ENCODE peak calls at places on chromosomes 12 and 14, in ten cellular contexts. One of them, this sample, is unnamed. For H3K36me3 and H3K9me3, the result is how much of the 10 kb centered on the place peaks cover.

GRCh38 chr14:98503086-98503815 is 768.7 kb downstream of the BCL11B start:
- DNase-seq in naive thymus-derived CD4-positive, alpha-beta T cell: no peak
- DNase-seq in testis: no peak
- DNase-seq in CD4-positive, alpha-beta memory T cell: no peak
- DNase-seq in body of pancreas: no peak
- DNase-seq in tibial artery: no peak
- DNase-seq in small intestine: no peak
- DNase-seq in ovary: no peak
- DNase-seq in vagina: no peak
- DNase-seq in neuronal stem cell: no peak
- DNase-seq in this sample: no peak

GRCh38 chr12:68587448-68587873 is 23.2 kb upstream of the RAP1B start:
- DNase-seq in naive thymus-derived CD4-positive, alpha-beta T cell: peak
- DNase-seq in testis: no peak
- DNase-seq in CD4-positive, alpha-beta memory T cell: no peak
- DNase-seq in body of pancreas: no peak
- DNase-seq in tibial artery: no peak
- DNase-seq in small intestine: peak
- DNase-seq in ovary: no peak
- DNase-seq in vagina: no peak
- DNase-seq in neuronal stem cell: no peak
- DNase-seq in this sample: no peak

GRCh38 chr12:92719674-92720073 is 16.9 kb downstream of the PLEKHG7 start:
- DNase-seq in naive thymus-derived CD4-positive, alpha-beta T cell: no peak
- DNase-seq in testis: no peak
- DNase-seq in CD4-positive, alpha-beta memory T cell: no peak
- DNase-seq in body of pancreas: no peak
- DNase-seq in tibial artery: no peak
- DNase-seq in small intestine: no peak
- DNase-seq in ovary: no peak
- DNase-seq in vagina: no peak
- DNase-seq in neuronal stem cell: no peak
- DNase-seq in this sample: no peak

GRCh38 chr12:90574676-90575075 is 380.3 kb downstream of the CCER1 start:
- DNase-seq in naive thymus-derived CD4-positive, alpha-beta T cell: no peak
- DNase-seq in testis: no peak
- DNase-seq in CD4-positive, alpha-beta memory T cell: no peak
- DNase-seq in body of pancreas: no peak
- DNase-seq in tibial artery: no peak
- DNase-seq in small intestine: no peak
- DNase-seq in ovary: no peak
- DNase-seq in vagina: no peak
- DNase-seq in neuronal stem cell: no peak
- DNase-seq in this sample: no peak

GRCh38 chr14:33714527-33715222 is 236.2 kb downstream of the EGLN3 start:
- DNase-seq in naive thymus-derived CD4-positive, alpha-beta T cell: no peak
- DNase-seq in testis: no peak
- DNase-seq in CD4-positive, alpha-beta memory T cell: no peak
- DNase-seq in body of pancreas: no peak
- DNase-seq in tibial artery: no peak
- DNase-seq in small intestine: peak
- DNase-seq in ovary: no peak
- DNase-seq in vagina: no peak
- DNase-seq in neuronal stem cell: no peak
- DNase-seq in this sample: peak

GRCh38 chr14:63468273-63468672 is 74.9 kb downstream of the PPP2R5E start:
- DNase-seq in naive thymus-derived CD4-positive, alpha-beta T cell: no peak
- DNase-seq in testis: no peak
- DNase-seq in CD4-positive, alpha-beta memory T cell: no peak
- DNase-seq in body of pancreas: no peak
- DNase-seq in tibial artery: no peak
- DNase-seq in small intestine: no peak
- DNase-seq in ovary: no peak
- DNase-seq in vagina: no peak
- DNase-seq in neuronal stem cell: no peak
- DNase-seq in this sample: no peak

GRCh38 chr12:118035194-118036041 is 18.9 kb downstream of the RFC5 start:
- DNase-seq in naive thymus-derived CD4-positive, alpha-beta T cell: no peak
- DNase-seq in testis: no peak
- DNase-seq in CD4-positive, alpha-beta memory T cell: no peak
- DNase-seq in body of pancreas: no peak
- DNase-seq in tibial artery: no peak
- DNase-seq in small intestine: peak
- DNase-seq in ovary: no peak
- DNase-seq in vagina: no peak
- DNase-seq in neuronal stem cell: no peak
- DNase-seq in this sample: no peak

GRCh38 chr14:96167224-96168148 is 37.2 kb upstream of the BDKRB2 start:
- DNase-seq in naive thymus-derived CD4-positive, alpha-beta T cell: no peak
- DNase-seq in testis: no peak
- DNase-seq in CD4-positive, alpha-beta memory T cell: no peak
- DNase-seq in body of pancreas: no peak
- DNase-seq in tibial artery: no peak
- DNase-seq in small intestine: peak
- DNase-seq in ovary: no peak
- DNase-seq in vagina: peak
- DNase-seq in neuronal stem cell: no peak
- DNase-seq in this sample: no peak

GRCh38 chr12:95838125-95838524 is 20.6 kb upstream of the SNRPF start:
- DNase-seq in naive thymus-derived CD4-positive, alpha-beta T cell: no peak
- DNase-seq in testis: no peak
- DNase-seq in CD4-positive, alpha-beta memory T cell: no peak
- DNase-seq in body of pancreas: no peak
- DNase-seq in tibial artery: no peak
- DNase-seq in small intestine: peak
- DNase-seq in ovary: no peak
- DNase-seq in vagina: no peak
- DNase-seq in neuronal stem cell: no peak
- DNase-seq in this sample: peak

GRCh38 chr12:109840349-109841073 is 7.3 kb upstream of the TRPV4 start:
- DNase-seq in naive thymus-derived CD4-positive, alpha-beta T cell: no peak
- DNase-seq in testis: no peak
- DNase-seq in CD4-positive, alpha-beta memory T cell: no peak
- DNase-seq in body of pancreas: no peak
- DNase-seq in tibial artery: no peak
- DNase-seq in small intestine: no peak
- DNase-seq in ovary: no peak
- DNase-seq in vagina: no peak
- DNase-seq in neuronal stem cell: no peak
- DNase-seq in this sample: peak

GRCh38 chr12:67357726-67358125 is 88.6 kb downstream of the CAND1 start:
- DNase-seq in naive thymus-derived CD4-positive, alpha-beta T cell: no peak
- DNase-seq in testis: no peak
- DNase-seq in CD4-positive, alpha-beta memory T cell: no peak
- DNase-seq in body of pancreas: no peak
- DNase-seq in tibial artery: no peak
- DNase-seq in small intestine: no peak
- DNase-seq in ovary: no peak
- DNase-seq in vagina: no peak
- DNase-seq in neuronal stem cell: no peak
- DNase-seq in this sample: no peak

GRCh38 chr12:42590324-42590934 is 883 bp upstream of the PRICKLE1 start:
- DNase-seq in naive thymus-derived CD4-positive, alpha-beta T cell: peak
- DNase-seq in testis: peak
- DNase-seq in CD4-positive, alpha-beta memory T cell: no peak
- DNase-seq in body of pancreas: peak
- DNase-seq in tibial artery: peak
- DNase-seq in small intestine: peak
- DNase-seq in ovary: peak
- DNase-seq in vagina: no peak
- DNase-seq in neuronal stem cell: peak
- DNase-seq in this sample: peak

GRCh38 chr12:108802666-108803036 is 54.7 kb downstream of the SSH1 start:
- DNase-seq in naive thymus-derived CD4-positive, alpha-beta T cell: no peak
- DNase-seq in testis: no peak
- DNase-seq in CD4-positive, alpha-beta memory T cell: no peak
- DNase-seq in body of pancreas: no peak
- DNase-seq in tibial artery: no peak
- DNase-seq in small intestine: no peak
- DNase-seq in ovary: no peak
- DNase-seq in vagina: no peak
- DNase-seq in neuronal stem cell: no peak
- DNase-seq in this sample: no peak

GRCh38 chr14:23703027-23703426 is 66.9 kb downstream of the DHRS2 start:
- DNase-seq in naive thymus-derived CD4-positive, alpha-beta T cell: no peak
- DNase-seq in testis: no peak
- DNase-seq in CD4-positive, alpha-beta memory T cell: no peak
- DNase-seq in body of pancreas: no peak
- DNase-seq in tibial artery: no peak
- DNase-seq in small intestine: no peak
- DNase-seq in ovary: no peak
- DNase-seq in vagina: no peak
- DNase-seq in neuronal stem cell: no peak
- DNase-seq in this sample: no peak

GRCh38 chr12:112375105-112375504 is 7.1 kb downstream of the HECTD4 start:
- DNase-seq in naive thymus-derived CD4-positive, alpha-beta T cell: no peak
- DNase-seq in testis: no peak
- DNase-seq in CD4-positive, alpha-beta memory T cell: no peak
- DNase-seq in body of pancreas: no peak
- DNase-seq in tibial artery: no peak
- DNase-seq in small intestine: no peak
- DNase-seq in ovary: no peak
- DNase-seq in vagina: no peak
- DNase-seq in neuronal stem cell: no peak
- DNase-seq in this sample: no peak

GRCh38 chr12:26528943-26529342 is 304.1 kb downstream of the ITPR2 start:
- DNase-seq in naive thymus-derived CD4-positive, alpha-beta T cell: no peak
- DNase-seq in testis: no peak
- DNase-seq in CD4-positive, alpha-beta memory T cell: no peak
- DNase-seq in body of pancreas: no peak
- DNase-seq in tibial artery: no peak
- DNase-seq in small intestine: no peak
- DNase-seq in ovary: no peak
- DNase-seq in vagina: no peak
- DNase-seq in neuronal stem cell: no peak
- DNase-seq in this sample: peak

DNA sequence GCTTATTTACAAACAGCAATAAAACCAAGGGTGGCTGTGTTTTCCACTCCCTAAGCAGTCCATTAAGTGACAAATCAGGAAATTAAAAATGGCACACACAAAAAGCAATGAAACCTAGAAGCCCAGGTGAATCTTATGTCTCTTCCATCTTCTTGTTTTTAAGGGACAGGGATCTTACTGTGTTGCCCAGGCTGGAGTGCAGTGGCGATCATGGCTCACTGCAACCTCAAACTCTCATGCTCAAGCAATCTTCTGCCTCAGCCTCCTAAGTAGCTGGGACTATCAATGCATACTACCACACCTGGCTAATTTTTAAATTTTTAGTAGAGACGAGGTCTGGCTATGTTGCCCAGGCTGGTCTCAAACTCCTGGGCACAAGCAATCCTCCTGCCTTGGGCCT is 52.4 kb upstream of the CERS5 start:
- DNase-seq in naive thymus-derived CD4-positive, alpha-beta T cell: no peak
- DNase-seq in testis: no peak
- DNase-seq in CD4-positive, alpha-beta memory T cell: no peak
- DNase-seq in body of pancreas: no peak
- DNase-seq in tibial artery: no peak
- DNase-seq in small intestine: no peak
- DNase-seq in ovary: no peak
- DNase-seq in vagina: no peak
- DNase-seq in neuronal stem cell: no peak
- DNase-seq in this sample: no peak
- H3K4me3 ChIP-seq in naive thymus-derived CD4-positive, alpha-beta T cell: no peak
- H3K4me3 ChIP-seq in testis: no peak
- H3K4me3 ChIP-seq in CD4-positive, alpha-beta memory T cell: no peak
- H3K4me3 ChIP-seq in body of pancreas: no peak
- H3K4me3 ChIP-seq in tibial artery: peak
- H3K4me3 ChIP-seq in small intestine: no peak
- H3K4me3 ChIP-seq in ovary: peak
- H3K4me3 ChIP-seq in vagina: peak
- H3K4me3 ChIP-seq in neuronal stem cell: no peak
- H3K4me3 ChIP-seq in this sample: no peak

DNA sequence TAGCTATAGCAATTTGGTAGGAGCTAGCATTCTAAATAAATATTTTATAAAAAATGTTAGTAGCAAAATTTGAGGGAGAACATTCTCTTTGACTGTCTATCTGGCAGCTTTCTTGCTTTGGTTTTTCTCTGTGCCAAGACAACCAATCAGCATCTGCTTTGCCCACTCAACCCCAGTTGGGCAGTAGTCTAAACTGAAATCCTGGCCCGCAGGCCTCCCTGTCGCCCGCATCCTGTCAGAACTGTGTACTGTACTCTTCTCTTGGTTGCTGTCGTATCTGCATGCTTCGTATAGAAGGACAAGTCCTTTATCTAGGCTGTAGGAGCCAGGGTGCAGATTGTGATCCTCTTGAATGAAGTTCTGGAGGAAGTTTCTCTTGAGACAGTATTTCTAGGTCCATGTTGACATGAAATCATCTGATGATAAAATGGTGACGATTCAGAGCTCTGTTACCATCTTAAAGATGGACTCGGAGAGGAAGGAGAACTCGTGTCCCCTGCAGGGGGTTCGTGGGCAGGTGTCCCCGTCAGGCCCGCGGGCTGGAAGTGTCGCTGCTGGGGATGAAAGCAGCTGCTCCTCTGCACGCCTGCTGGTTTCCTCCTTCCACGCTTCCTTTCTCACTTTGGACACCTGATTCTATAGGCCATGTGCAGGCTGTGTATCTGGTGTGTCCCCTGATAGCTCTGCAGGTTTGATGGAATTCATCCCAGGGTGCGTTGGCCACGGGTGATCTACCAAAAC is 34.6 kb downstream of the XRCC3 start:
- DNase-seq in naive thymus-derived CD4-positive, alpha-beta T cell: no peak
- DNase-seq in testis: no peak
- DNase-seq in CD4-positive, alpha-beta memory T cell: no peak
- DNase-seq in body of pancreas: no peak
- DNase-seq in tibial artery: no peak
- DNase-seq in small intestine: no peak
- DNase-seq in ovary: no peak
- DNase-seq in vagina: no peak
- DNase-seq in neuronal stem cell: no peak
- DNase-seq in this sample: no peak
- H3K36me3 ChIP-seq in naive thymus-derived CD4-positive, alpha-beta T cell: under half
- H3K36me3 ChIP-seq in testis: under half
- H3K36me3 ChIP-seq in CD4-positive, alpha-beta memory T cell: half or more
- H3K36me3 ChIP-seq in body of pancreas: under half
- H3K36me3 ChIP-seq in tibial artery: half or more
- H3K36me3 ChIP-seq in small intestine: under half
- H3K36me3 ChIP-seq in ovary: under half
- H3K36me3 ChIP-seq in vagina: under half
- H3K36me3 ChIP-seq in neuronal stem cell: half or more
- H3K36me3 ChIP-seq in this sample: half or more

GRCh38 chr14:60915781-60916180 is 65.1 kb downstream of the TRMT5 start:
- DNase-seq in naive thymus-derived CD4-positive, alpha-beta T cell: no peak
- DNase-seq in testis: no peak
- DNase-seq in CD4-positive, alpha-beta memory T cell: no peak
- DNase-seq in body of pancreas: no peak
- DNase-seq in tibial artery: no peak
- DNase-seq in small intestine: no peak
- DNase-seq in ovary: no peak
- DNase-seq in vagina: no peak
- DNase-seq in neuronal stem cell: no peak
- DNase-seq in this sample: no peak
- H3K9me3 ChIP-seq in naive thymus-derived CD4-positive, alpha-beta T cell: under half
- H3K9me3 ChIP-seq in testis: under half
- H3K9me3 ChIP-seq in CD4-positive, alpha-beta memory T cell: under half
- H3K9me3 ChIP-seq in body of pancreas: under half
- H3K9me3 ChIP-seq in tibial artery: under half
- H3K9me3 ChIP-seq in small intestine: under half
- H3K9me3 ChIP-seq in ovary: under half
- H3K9me3 ChIP-seq in vagina: under half
- H3K9me3 ChIP-seq in neuronal stem cell: under half
- H3K9me3 ChIP-seq in this sample: under half

GRCh38 chr12:6791931-6792520 is 2.7 kb downstream of the CD4 start:
- DNase-seq in naive thymus-derived CD4-positive, alpha-beta T cell: no peak
- DNase-seq in testis: no peak
- DNase-seq in CD4-positive, alpha-beta memory T cell: no peak
- DNase-seq in body of pancreas: no peak
- DNase-seq in tibial artery: no peak
- DNase-seq in small intestine: no peak
- DNase-seq in ovary: no peak
- DNase-seq in vagina: no peak
- DNase-seq in neuronal stem cell: no peak
- DNase-seq in this sample: no peak
- H3K4me3 ChIP-seq in naive thymus-derived CD4-positive, alpha-beta T cell: peak
- H3K4me3 ChIP-seq in testis: no peak
- H3K4me3 ChIP-seq in CD4-positive, alpha-beta memory T cell: peak
- H3K4me3 ChIP-seq in body of pancreas: no peak
- H3K4me3 ChIP-seq in tibial artery: no peak
- H3K4me3 ChIP-seq in small intestine: no peak
- H3K4me3 ChIP-seq in ovary: no peak
- H3K4me3 ChIP-seq in vagina: peak
- H3K4me3 ChIP-seq in neuronal stem cell: no peak
- H3K4me3 ChIP-seq in this sample: peak